ENCODE peak calls at places on chromosomes 7 and 10, in four cellular contexts. U is progenitor cell of endocrine pancreas, D is omental fat pad, Y is HTR-8/SVneo. V is an unnamed sample.

GRCh38 chr10:6399241-6399701 is 180.8 kb downstream of the PRKCQ start:
- DNase-seq in U (no peak), D (no peak), Y (no peak), V (no peak)

GRCh38 chr10:6314620-6315205 is 112.0 kb downstream of the PFKFB3 start:
- DNase-seq in U (no peak), D (no peak), Y (no peak), V (no peak)

GRCh38 chr10:112490543-112490942 is 43.5 kb downstream of the VTI1A start:
- DNase-seq in U (no peak), D (no peak), Y (no peak), V (no peak)

GRCh38 chr10:93579089-93579488 is 12.6 kb downstream of the FFAR4 start:
- DNase-seq in U (no peak), D (no peak), Y (no peak), V (no peak)

GRCh38 chr7:100467638-100468373 is 3.7 kb upstream of the SPACDR start:
- DNase-seq in U (no peak), D (no peak), Y (no peak), V (no peak)

GRCh38 chr7:99762680-99763327 is 21.2 kb downstream of the CYP3A4 start:
- DNase-seq in U (no peak), D (no peak), Y (no peak), V (no peak)

GRCh38 chr10:13725594-13725993 is 138.8 kb downstream of the PRPF18 start:
- DNase-seq in U (no peak), D (no peak), Y (no peak), V (no peak)

GRCh38 chr10:80486151-80486692 is 32.1 kb downstream of the TSPAN14 start:
- DNase-seq in U (no peak), D (no peak), Y (no peak), V (no peak)

GRCh38 chr10:118817328-118818068 is 62.7 kb upstream of the CACUL1 start:
- DNase-seq in U (no peak), D (no peak), Y (no peak), V (no peak)

GRCh38 chr10:93821051-93821772 is 63.5 kb downstream of the LGI1 start:
- DNase-seq in U (no peak), D (no peak), Y (peak; percentile 43), V (no peak)

GRCh38 chr7:129530881-129531391 is 28.6 kb downstream of the SMKR1 start:
- DNase-seq in U (no peak), D (no peak), Y (peak; percentile 22), V (no peak)

GRCh38 chr10:25786899-25787298 is 147.1 kb upstream of the MYO3A start:
- DNase-seq in U (no peak), D (no peak), Y (no peak), V (no peak)

GRCh38 chr7:8295638-8296361 is 33.8 kb upstream of the ICA1 start:
- DNase-seq in U (peak; percentile 21), D (no peak), Y (peak; percentile 82), V (no peak)

GRCh38 chr10:19730071-19730470 is 86.2 kb upstream of the PLXDC2 start:
- DNase-seq in U (no peak), D (no peak), Y (no peak), V (no peak)

GRCh38 chr7:44244282-44244681 is 43.5 kb downstream of the YKT6 start:
- DNase-seq in U (no peak), D (no peak), Y (peak; percentile 47), V (peak; percentile 62)

GRCh38 chr7:147547252-147547897 is 1043.2 kb upstream of the C7orf33 start:
- DNase-seq in U (no peak), D (no peak), Y (no peak), V (peak; percentile 52)

GRCh38 chr10:46026106-46026505 is 4.3 kb downstream of the NCOA4 start:
- DNase-seq in U (no peak), D (no peak), Y (no peak), V (no peak)

GRCh38 chr7:24192053-24192452 is 91.9 kb upstream of the NPY start:
- DNase-seq in U (no peak), D (no peak), Y (no peak), V (no peak)

GRCh38 chr10:125840955-125841354 is 17.6 kb downstream of the BCCIP start:
- DNase-seq in U (no peak), D (no peak), Y (no peak), V (no peak)

GRCh38 chr10:494556-494955 is 194.9 kb downstream of the DIP2C start:
- DNase-seq in U (no peak), D (no peak), Y (no peak), V (no peak)

GRCh38 chr7:50857804-50858203 is 75.1 kb upstream of the GRB10 start:
- DNase-seq in U (no peak), D (no peak), Y (no peak), V (no peak)

GRCh38 chr7:98520356-98520932 is 96.6 kb upstream of the NPTX2 start:
- DNase-seq in U (no peak), D (no peak), Y (no peak), V (no peak)

GRCh38 chr10:24416248-24416647 is 207.3 kb downstream of the KIAA1217 start:
- DNase-seq in U (no peak), D (no peak), Y (no peak), V (no peak)